ENCODE peak calls at places on chromosome 2, in five cellular contexts. H is IMR-90, Y is left ventricle myocardium inferior, U is HepG2, W is psoas muscle. R is an unnamed sample.

GRCh38 chr2:10844083-10844482 is 31.5 kb upstream of the PDIA6 start:
- DNase-seq in U (no peak), W (peak; percentile 81), H (peak; percentile 38), Y (peak; percentile 86), R (no peak)

GRCh38 chr2:177731384-177731783 is 338.8 kb downstream of the AGPS start:
- DNase-seq in Y (no peak), U (no peak), W (no peak), H (no peak), R (no peak)

GRCh38 chr2:224221455-224221913 is 180.4 kb downstream of the FAM124B start:
- DNase-seq in H (peak; percentile 93), W (no peak), U (no peak), Y (no peak), R (no peak)

GRCh38 chr2:9950521-9951271 is 797 bp upstream of the GRHL1 start:
- DNase-seq in W (peak; percentile 33), Y (peak; percentile 29), H (no peak), U (no peak), R (no peak)

GRCh38 chr2:205745661-205746407 is 63.5 kb downstream of the NRP2 start:
- DNase-seq in U (no peak), W (no peak), Y (no peak), H (no peak), R (no peak)

GRCh38 chr2:127358044-127358443 is 29.7 kb downstream of the MAP3K2 start:
- DNase-seq in W (no peak), H (peak; percentile 14), U (peak; percentile 30), Y (no peak), R (no peak)

GRCh38 chr2:202161106-202161836 is 77.1 kb downstream of the SUMO1 start:
- DNase-seq in U (no peak), H (no peak), W (no peak), Y (no peak), R (no peak)

GRCh38 chr2:12076810-12077209 is 330.4 kb downstream of the LPIN1 start:
- DNase-seq in Y (no peak), W (no peak), H (no peak), U (no peak), R (no peak)

GRCh38 chr2:212686285-212686895 is 147.8 kb upstream of the ERBB4 start:
- DNase-seq in U (peak; percentile 49), H (peak; percentile 73), Y (peak; percentile 33), W (peak; percentile 30), R (peak; percentile 86)

GRCh38 chr2:218152172-218152571 is 14.6 kb downstream of the CXCR1 start:
- DNase-seq in H (no peak), Y (no peak), U (no peak), W (no peak), R (no peak)

GRCh38 chr2:604385-604784 is 72.8 kb downstream of the TMEM18 start:
- DNase-seq in H (no peak), W (no peak), Y (no peak), U (no peak), R (peak; percentile 73)

GRCh38 chr2:190338453-190338852 is 4.9 kb upstream of the INPP1 start:
- DNase-seq in U (no peak), H (no peak), Y (no peak), W (no peak), R (no peak)

GRCh38 chr2:127649684-127650040 is 3.7 kb downstream of the GPR17 start:
- DNase-seq in U (peak; percentile 86), Y (no peak), W (peak; percentile 78), H (peak; percentile 77), R (peak; percentile 95)

GRCh38 chr2:127200962-127201361 is 19.1 kb downstream of the CYP27C1 start:
- DNase-seq in U (no peak), H (no peak), Y (no peak), W (no peak), R (peak; percentile 64)

GRCh38 chr2:224222320-224222719 is 179.6 kb downstream of the FAM124B start:
- DNase-seq in W (no peak), H (peak; percentile 8), Y (no peak), U (no peak), R (no peak)

GRCh38 chr2:171347591-171348032 is 86.2 kb downstream of the METTL8 start:
- DNase-seq in U (no peak), Y (no peak), H (peak; percentile 93), W (no peak), R (no peak)

GRCh38 chr2:51855683-51856082 is 823.8 kb upstream of the NRXN1 start:
- DNase-seq in U (no peak), H (no peak), W (no peak), Y (no peak), R (no peak)

GRCh38 chr2:199216253-199216652 is 241.5 kb downstream of the SATB2 start:
- DNase-seq in U (no peak), Y (no peak), W (no peak), H (no peak), R (no peak)

GRCh38 chr2:160522951-160523700 is 29.5 kb upstream of the RBMS1 start:
- DNase-seq in Y (no peak), H (peak; percentile 80), U (no peak), W (no peak), R (no peak)

GRCh38 chr2:111705711-111706323 is 178.2 kb downstream of the ANAPC1 start:
- DNase-seq in Y (no peak), W (peak; percentile 53), H (peak; percentile 97), U (peak; percentile 69), R (no peak)

GRCh38 chr2:38835015-38835601 is 40.6 kb downstream of the DHX57 start:
- DNase-seq in W (no peak), H (peak; percentile 28), U (peak; percentile 55), Y (no peak), R (no peak)
- TF ChIP-seq CTCF in W (no peak), H (peak; percentile 50), U (peak; percentile 69), Y (peak; percentile 31), R (peak; percentile 37)

DNA sequence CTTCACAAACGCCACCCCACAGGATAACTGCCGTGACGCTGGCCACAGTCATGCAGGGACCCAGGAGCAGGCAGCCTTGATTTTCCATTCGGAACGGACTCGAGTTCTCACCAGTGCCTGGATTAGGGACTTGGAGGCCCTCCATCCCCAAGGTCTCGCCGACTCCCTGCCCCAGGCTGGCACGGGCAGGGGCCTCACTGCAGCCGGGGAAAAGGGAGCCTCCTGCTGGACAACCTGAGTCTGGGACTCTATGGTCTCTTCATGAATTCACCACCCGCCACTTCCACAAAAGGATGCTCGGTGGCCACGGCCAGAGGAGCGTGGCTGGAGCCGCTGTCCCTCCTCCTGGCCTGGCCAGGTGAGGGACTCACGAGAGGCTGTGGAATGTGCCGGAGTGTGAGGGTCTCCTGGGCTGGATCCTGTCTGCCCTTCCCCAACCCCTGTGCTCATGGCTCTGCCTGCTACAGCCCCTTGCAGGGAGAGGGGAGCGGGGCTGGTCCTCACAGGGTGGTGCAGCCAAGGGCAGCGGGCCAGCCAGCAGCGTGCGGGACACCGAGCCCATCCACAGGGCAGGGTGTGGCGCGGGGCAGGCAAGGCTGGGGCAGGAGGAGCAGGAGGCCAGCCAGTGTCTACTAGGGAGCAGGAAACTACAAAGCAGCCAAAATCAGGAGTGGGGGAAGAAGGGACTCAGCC is 42.3 kb downstream of the AQP12A start:
- DNase-seq in Y (no peak), W (no peak), U (no peak), H (no peak), R (no peak)
- TF ChIP-seq CTCF in Y (no peak), W (no peak), U (peak; percentile 46), H (no peak), R (no peak)

GRCh38 chr2:150280255-150280654 is 207.2 kb downstream of the RND3 start:
- DNase-seq in H (peak; percentile 87), W (no peak), U (no peak), Y (no peak), R (no peak)

GRCh38 chr2:150279673-150280072 is 207.8 kb downstream of the RND3 start:
- DNase-seq in U (no peak), H (no peak), W (no peak), Y (no peak), R (no peak)

GRCh38 chr2:150286730-150287362 is 200.6 kb downstream of the RND3 start:
- DNase-seq in Y (no peak), H (peak; percentile 33), W (no peak), U (no peak), R (no peak)

GRCh38 chr2:150282821-150283309 is 204.6 kb downstream of the RND3 start:
- DNase-seq in W (peak; percentile 15), Y (no peak), U (no peak), H (peak; percentile 28), R (no peak)
- TF ChIP-seq CTCF in W (no peak), Y (no peak), U (no peak), H (no peak), R (no peak)

GRCh38 chr2:162092656-162093556 is 18.9 kb upstream of the DPP4 start:
- DNase-seq in W (peak; percentile 76), H (peak; percentile 96), U (no peak), Y (peak; percentile 48), R (no peak)

GRCh38 chr2:162092008-162092390 is 18.0 kb upstream of the DPP4 start:
- DNase-seq in H (no peak), U (no peak), W (no peak), Y (no peak), R (no peak)

GRCh38 chr2:162086904-162087303 is 12.9 kb upstream of the DPP4 start:
- DNase-seq in W (no peak), H (no peak), U (no peak), Y (no peak), R (no peak)

GRCh38 chr2:162090109-162090508 is 16.1 kb upstream of the DPP4 start:
- DNase-seq in Y (no peak), H (peak; percentile 71), U (no peak), W (no peak), R (no peak)

DNA sequence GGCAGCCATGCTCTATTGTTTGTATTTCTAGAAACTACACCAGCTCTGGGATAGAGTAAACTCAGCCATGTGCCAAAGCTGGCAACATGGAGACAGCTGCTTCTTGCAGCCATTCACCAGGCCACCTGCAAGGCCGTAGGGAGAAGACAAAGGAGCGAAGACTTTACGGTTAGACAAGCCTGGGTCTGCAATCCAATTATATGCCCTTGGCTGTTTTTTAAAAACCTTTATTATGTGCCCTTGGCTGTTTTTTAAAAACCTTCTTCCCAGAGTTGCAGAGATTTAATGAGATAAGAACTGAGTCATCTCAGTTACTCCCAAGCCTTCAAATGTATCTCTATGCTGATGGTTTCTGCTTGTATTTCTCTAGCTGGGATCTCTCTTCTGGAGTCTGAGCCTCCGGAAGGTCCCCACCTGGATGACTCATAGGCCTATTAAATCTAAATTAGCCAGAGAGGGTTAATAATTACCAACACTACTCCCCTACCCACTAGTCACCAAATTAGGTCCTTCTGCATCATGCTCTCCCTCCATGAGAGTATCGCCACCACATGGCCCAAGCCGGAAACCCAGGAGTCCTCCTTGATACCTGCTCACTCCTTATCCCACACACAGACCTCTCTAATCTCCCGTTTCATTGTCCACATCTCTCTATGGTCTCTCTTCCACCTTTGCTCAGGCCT is 17.5 kb upstream of the DPP4 start:
- DNase-seq in W (no peak), U (peak; percentile 81), Y (no peak), H (peak; percentile 42), R (no peak)
- TF ChIP-seq CTCF in W (no peak), U (peak; percentile 70), Y (no peak), H (no peak), R (no peak)

R was measured in osteocyte.